ENCODE peak calls at places on chromosomes 6 and 20, in ten cellular contexts. One of them, this sample, is unnamed.

GRCh38 chr6:169157474-169158181 is 96.0 kb downstream of the THBS2 start:
- DNase-seq in IMR-90: no peak
- DNase-seq in ovary: no peak
- DNase-seq in choroid plexus epithelial cell: no peak
- DNase-seq in uterus: no peak
- DNase-seq in activated naive CD8-positive, alpha-beta T cell treated with anti-CD3 and anti-CD28 coated beads, Interleukin-2, amount 50 U/mL, for 24 hours: no peak
- DNase-seq in ACHN: no peak
- DNase-seq in spleen: no peak
- DNase-seq in NAMALWA: no peak
- DNase-seq in hepatic stellate cell: no peak
- DNase-seq in this sample: no peak

GRCh38 chr6:111230351-111231077 is 143.2 kb downstream of the SLC16A10 start:
- DNase-seq in IMR-90: peak; percentile 88
- DNase-seq in ovary: no peak
- DNase-seq in choroid plexus epithelial cell: peak; percentile 90
- DNase-seq in uterus: no peak
- DNase-seq in activated naive CD8-positive, alpha-beta T cell treated with anti-CD3 and anti-CD28 coated beads, Interleukin-2, amount 50 U/mL, for 24 hours: no peak
- DNase-seq in ACHN: no peak
- DNase-seq in spleen: no peak
- DNase-seq in NAMALWA: no peak
- DNase-seq in hepatic stellate cell: peak; percentile 54
- DNase-seq in this sample: no peak

GRCh38 chr6:36703081-36703606 is 5.5 kb downstream of the RAB44 start:
- DNase-seq in IMR-90: no peak
- DNase-seq in ovary: peak; percentile 1
- DNase-seq in choroid plexus epithelial cell: no peak
- DNase-seq in uterus: no peak
- DNase-seq in activated naive CD8-positive, alpha-beta T cell treated with anti-CD3 and anti-CD28 coated beads, Interleukin-2, amount 50 U/mL, for 24 hours: no peak
- DNase-seq in ACHN: no peak
- DNase-seq in spleen: no peak
- DNase-seq in NAMALWA: no peak
- DNase-seq in hepatic stellate cell: no peak
- DNase-seq in this sample: no peak

GRCh38 chr6:42618686-42619085 is 54.9 kb downstream of the UBR2 start:
- DNase-seq in IMR-90: peak; percentile 83
- DNase-seq in ovary: no peak
- DNase-seq in choroid plexus epithelial cell: peak; percentile 41
- DNase-seq in uterus: no peak
- DNase-seq in activated naive CD8-positive, alpha-beta T cell treated with anti-CD3 and anti-CD28 coated beads, Interleukin-2, amount 50 U/mL, for 24 hours: no peak
- DNase-seq in ACHN: no peak
- DNase-seq in spleen: no peak
- DNase-seq in NAMALWA: no peak
- DNase-seq in hepatic stellate cell: no peak
- DNase-seq in this sample: no peak

GRCh38 chr6:54003316-54003715 is 107.9 kb upstream of the MLIP start:
- DNase-seq in IMR-90: no peak
- DNase-seq in ovary: no peak
- DNase-seq in choroid plexus epithelial cell: no peak
- DNase-seq in uterus: no peak
- DNase-seq in activated naive CD8-positive, alpha-beta T cell treated with anti-CD3 and anti-CD28 coated beads, Interleukin-2, amount 50 U/mL, for 24 hours: no peak
- DNase-seq in ACHN: no peak
- DNase-seq in spleen: no peak
- DNase-seq in NAMALWA: no peak
- DNase-seq in hepatic stellate cell: no peak
- DNase-seq in this sample: no peak

GRCh38 chr20:46810442-46811327 is 84.0 kb upstream of the EYA2 start:
- DNase-seq in IMR-90: no peak
- DNase-seq in ovary: no peak
- DNase-seq in choroid plexus epithelial cell: no peak
- DNase-seq in uterus: no peak
- DNase-seq in activated naive CD8-positive, alpha-beta T cell treated with anti-CD3 and anti-CD28 coated beads, Interleukin-2, amount 50 U/mL, for 24 hours: no peak
- DNase-seq in ACHN: no peak
- DNase-seq in spleen: no peak
- DNase-seq in NAMALWA: no peak
- DNase-seq in hepatic stellate cell: no peak
- DNase-seq in this sample: no peak

GRCh38 chr6:43977404-43978111 is 149.7 kb downstream of the MRPL14 start:
- DNase-seq in IMR-90: no peak
- DNase-seq in ovary: no peak
- DNase-seq in choroid plexus epithelial cell: no peak
- DNase-seq in uterus: no peak
- DNase-seq in activated naive CD8-positive, alpha-beta T cell treated with anti-CD3 and anti-CD28 coated beads, Interleukin-2, amount 50 U/mL, for 24 hours: no peak
- DNase-seq in ACHN: no peak
- DNase-seq in spleen: no peak
- DNase-seq in NAMALWA: no peak
- DNase-seq in hepatic stellate cell: no peak
- DNase-seq in this sample: no peak

GRCh38 chr6:11139051-11139960 is 27.8 kb upstream of the ERVFRD-1 start:
- DNase-seq in IMR-90: peak; percentile 72
- DNase-seq in ovary: no peak
- DNase-seq in choroid plexus epithelial cell: peak; percentile 55
- DNase-seq in uterus: no peak
- DNase-seq in activated naive CD8-positive, alpha-beta T cell treated with anti-CD3 and anti-CD28 coated beads, Interleukin-2, amount 50 U/mL, for 24 hours: no peak
- DNase-seq in ACHN: no peak
- DNase-seq in spleen: no peak
- DNase-seq in NAMALWA: no peak
- DNase-seq in hepatic stellate cell: no peak
- DNase-seq in this sample: no peak

GRCh38 chr20:9458075-9458818 is 56.1 kb upstream of the LAMP5 start:
- DNase-seq in IMR-90: peak; percentile 20
- DNase-seq in ovary: no peak
- DNase-seq in choroid plexus epithelial cell: peak; percentile 84
- DNase-seq in uterus: no peak
- DNase-seq in activated naive CD8-positive, alpha-beta T cell treated with anti-CD3 and anti-CD28 coated beads, Interleukin-2, amount 50 U/mL, for 24 hours: no peak
- DNase-seq in ACHN: no peak
- DNase-seq in spleen: no peak
- DNase-seq in NAMALWA: peak; percentile 72
- DNase-seq in hepatic stellate cell: no peak
- DNase-seq in this sample: peak; percentile 36

GRCh38 chr6:147508871-147509608 is 550 bp downstream of the SAMD5 start:
- DNase-seq in IMR-90: no peak
- DNase-seq in ovary: no peak
- DNase-seq in choroid plexus epithelial cell: no peak
- DNase-seq in uterus: peak; percentile 13
- DNase-seq in activated naive CD8-positive, alpha-beta T cell treated with anti-CD3 and anti-CD28 coated beads, Interleukin-2, amount 50 U/mL, for 24 hours: peak; percentile 2
- DNase-seq in ACHN: no peak
- DNase-seq in spleen: no peak
- DNase-seq in NAMALWA: no peak
- DNase-seq in hepatic stellate cell: peak; percentile 12
- DNase-seq in this sample: peak; percentile 32

GRCh38 chr6:118743744-118744143 is 92.4 kb upstream of the CEP85L start:
- DNase-seq in IMR-90: peak; percentile 74
- DNase-seq in ovary: no peak
- DNase-seq in choroid plexus epithelial cell: no peak
- DNase-seq in uterus: no peak
- DNase-seq in activated naive CD8-positive, alpha-beta T cell treated with anti-CD3 and anti-CD28 coated beads, Interleukin-2, amount 50 U/mL, for 24 hours: no peak
- DNase-seq in ACHN: no peak
- DNase-seq in spleen: no peak
- DNase-seq in NAMALWA: no peak
- DNase-seq in hepatic stellate cell: no peak
- DNase-seq in this sample: no peak

GRCh38 chr6:33211136-33211535 is 2.8 kb downstream of the RING1 start:
- DNase-seq in IMR-90: no peak
- DNase-seq in ovary: no peak
- DNase-seq in choroid plexus epithelial cell: no peak
- DNase-seq in uterus: no peak
- DNase-seq in activated naive CD8-positive, alpha-beta T cell treated with anti-CD3 and anti-CD28 coated beads, Interleukin-2, amount 50 U/mL, for 24 hours: no peak
- DNase-seq in ACHN: no peak
- DNase-seq in spleen: no peak
- DNase-seq in NAMALWA: no peak
- DNase-seq in hepatic stellate cell: no peak
- DNase-seq in this sample: no peak

GRCh38 chr20:41643504-41643938 is 25.3 kb upstream of the CHD6 start:
- DNase-seq in IMR-90: peak; percentile 80
- DNase-seq in ovary: peak; percentile 21
- DNase-seq in choroid plexus epithelial cell: peak; percentile 72
- DNase-seq in uterus: peak; percentile 21
- DNase-seq in activated naive CD8-positive, alpha-beta T cell treated with anti-CD3 and anti-CD28 coated beads, Interleukin-2, amount 50 U/mL, for 24 hours: no peak
- DNase-seq in ACHN: peak; percentile 5
- DNase-seq in spleen: no peak
- DNase-seq in NAMALWA: no peak
- DNase-seq in hepatic stellate cell: no peak
- DNase-seq in this sample: no peak

GRCh38 chr6:147213772-147214171 is 9.6 kb downstream of the STXBP5 start:
- DNase-seq in IMR-90: no peak
- DNase-seq in ovary: no peak
- DNase-seq in choroid plexus epithelial cell: no peak
- DNase-seq in uterus: no peak
- DNase-seq in activated naive CD8-positive, alpha-beta T cell treated with anti-CD3 and anti-CD28 coated beads, Interleukin-2, amount 50 U/mL, for 24 hours: no peak
- DNase-seq in ACHN: no peak
- DNase-seq in spleen: no peak
- DNase-seq in NAMALWA: no peak
- DNase-seq in hepatic stellate cell: no peak
- DNase-seq in this sample: no peak

GRCh38 chr6:7761047-7761446 is 35.1 kb downstream of the BMP6 start:
- DNase-seq in IMR-90: peak; percentile 73
- DNase-seq in ovary: no peak
- DNase-seq in choroid plexus epithelial cell: peak; percentile 51
- DNase-seq in uterus: no peak
- DNase-seq in activated naive CD8-positive, alpha-beta T cell treated with anti-CD3 and anti-CD28 coated beads, Interleukin-2, amount 50 U/mL, for 24 hours: no peak
- DNase-seq in ACHN: no peak
- DNase-seq in spleen: no peak
- DNase-seq in NAMALWA: no peak
- DNase-seq in hepatic stellate cell: no peak
- DNase-seq in this sample: no peak

GRCh38 chr6:151313060-151313459 is 73.3 kb downstream of the AKAP12 start:
- DNase-seq in IMR-90: no peak
- DNase-seq in ovary: peak; percentile 63
- DNase-seq in choroid plexus epithelial cell: peak; percentile 45
- DNase-seq in uterus: no peak
- DNase-seq in activated naive CD8-positive, alpha-beta T cell treated with anti-CD3 and anti-CD28 coated beads, Interleukin-2, amount 50 U/mL, for 24 hours: no peak
- DNase-seq in ACHN: no peak
- DNase-seq in spleen: no peak
- DNase-seq in NAMALWA: no peak
- DNase-seq in hepatic stellate cell: no peak
- DNase-seq in this sample: no peak

GRCh38 chr6:37981626-37982025 is 162.1 kb downstream of the ZFAND3 start:
- DNase-seq in IMR-90: no peak
- DNase-seq in ovary: no peak
- DNase-seq in choroid plexus epithelial cell: no peak
- DNase-seq in uterus: no peak
- DNase-seq in activated naive CD8-positive, alpha-beta T cell treated with anti-CD3 and anti-CD28 coated beads, Interleukin-2, amount 50 U/mL, for 24 hours: no peak
- DNase-seq in ACHN: no peak
- DNase-seq in spleen: no peak
- DNase-seq in NAMALWA: no peak
- DNase-seq in hepatic stellate cell: no peak
- DNase-seq in this sample: no peak